ENCODE peak calls at places on chromosomes 16 and 17, in six cellular contexts. U is GM20000; H is NCI-H1694; Y is SK-MEL-5; O is stimulated activated CD4-positive, alpha-beta T cell treated with anti-CD3 and anti-CD28 coated beads, Interleukin-15, amount 100 ng/mL, for 1 hour; L is germinal center. Z is an unnamed sample.

GRCh38 chr16:83561876-83562275 is 245.9 kb upstream of the HSBP1 start:
- DNase-seq in U (no peak), H (no peak), Y (no peak), O (no peak), L (no peak), Z (no peak)

GRCh38 chr16:58187092-58187491 is 10.8 kb downstream of the CSNK2A2 start:
- DNase-seq in U (no peak), H (no peak), Y (no peak), O (no peak), L (no peak), Z (no peak)

GRCh38 chr17:62995377-62995885 is 29.4 kb downstream of the TANC2 start:
- DNase-seq in U (peak; percentile 16), H (no peak), Y (peak; percentile 94), O (no peak), L (no peak), Z (peak; percentile 20)

GRCh38 chr16:554640-555413 is 5.4 kb upstream of the PRR35 start:
- DNase-seq in U (no peak), H (peak; percentile 11), Y (no peak), O (no peak), L (no peak), Z (no peak)

GRCh38 chr16:23171234-23171948 is 11.2 kb upstream of the SCNN1G start:
- DNase-seq in U (no peak), H (no peak), Y (no peak), O (no peak), L (no peak), Z (no peak)

GRCh38 chr16:2779978-2780898 is 3.2 kb upstream of the ELOB start:
- DNase-seq in U (no peak), H (no peak), Y (no peak), O (no peak), L (no peak), Z (no peak)

GRCh38 chr16:22641030-22641671 is 130.5 kb downstream of the NPIPB5 start:
- DNase-seq in U (peak; percentile 36), H (no peak), Y (peak; percentile 47), O (no peak), L (no peak), Z (no peak)

GRCh38 chr16:58753711-58754134 is 19.6 kb upstream of the GOT2 start:
- DNase-seq in U (no peak), H (no peak), Y (no peak), O (no peak), L (no peak), Z (no peak)

GRCh38 chr16:70473446-70474319 is 19.3 kb downstream of the FCSK start:
- DNase-seq in U (no peak), H (no peak), Y (no peak), O (no peak), L (peak; percentile 51), Z (no peak)

GRCh38 chr16:49550666-49551065 is 177.1 kb downstream of the C16orf78 start:
- DNase-seq in U (no peak), H (no peak), Y (no peak), O (no peak), L (no peak), Z (no peak)

GRCh38 chr17:5011928-5012327 is 14.2 kb downstream of the KIF1C start:
- DNase-seq in U (peak; percentile 66), H (no peak), Y (no peak), O (no peak), L (no peak), Z (peak; percentile 78)

GRCh38 chr16:57830890-57831484 is 28.7 kb upstream of the KIFC3 start:
- DNase-seq in U (no peak), H (no peak), Y (no peak), O (no peak), L (no peak), Z (no peak)

GRCh38 chr16:67862623-67863583 is 9.9 kb upstream of the EDC4 start:
- DNase-seq in U (no peak), H (no peak), Y (no peak), O (no peak), L (no peak), Z (no peak)

GRCh38 chr17:36674278-36674650 is 72.9 kb downstream of the MRM1 start:
- DNase-seq in U (no peak), H (no peak), Y (no peak), O (no peak), L (no peak), Z (no peak)

GRCh38 chr17:30226878-30227277 is 8.6 kb downstream of the SLC6A4 start:
- DNase-seq in U (no peak), H (no peak), Y (peak; percentile 86), O (no peak), L (no peak), Z (no peak)

GRCh38 chr17:78986048-78986648 is 6.4 kb upstream of the LGALS3BP start:
- DNase-seq in U (peak; percentile 70), H (no peak), Y (peak; percentile 88), O (no peak), L (no peak), Z (no peak)

GRCh38 chr17:20010099-20010863 is 1.1 kb downstream of the SPECC1 start:
- DNase-seq in U (peak; percentile 25), H (peak; percentile 73), Y (peak; percentile 71), O (no peak), L (no peak), Z (no peak)

GRCh38 chr17:42675348-42675983 is 1.3 kb downstream of the PLEKHH3 start:
- DNase-seq in U (no peak), H (no peak), Y (no peak), O (no peak), L (no peak), Z (no peak)

GRCh38 chr16:695355-696089 is 5.3 kb upstream of the WDR24 start:
- DNase-seq in U (peak; percentile 89), H (no peak), Y (no peak), O (peak; percentile 60), L (peak; percentile 68), Z (peak; percentile 83)

GRCh38 chr16:55555436-55555835 is 11.0 kb upstream of the CAPNS2 start:
- DNase-seq in U (no peak), H (no peak), Y (no peak), O (no peak), L (no peak), Z (no peak)

GRCh38 chr16:84988328-84989080 is 22.8 kb downstream of the ZDHHC7 start:
- DNase-seq in U (no peak), H (no peak), Y (no peak), O (no peak), L (no peak), Z (no peak)

GRCh38 chr17:3035256-3035967 is 28.0 kb downstream of the OR1D5 start:
- DNase-seq in U (no peak), H (no peak), Y (no peak), O (no peak), L (no peak), Z (no peak)

GRCh38 chr16:1701216-1701878 is 4.6 kb upstream of the MAPK8IP3 start:
- DNase-seq in U (no peak), H (no peak), Y (no peak), O (no peak), L (no peak), Z (no peak)

GRCh38 chr17:55730808-55731207 is 8.1 kb upstream of the TMEM100 start:
- DNase-seq in U (no peak), H (no peak), Y (peak; percentile 35), O (no peak), L (no peak), Z (no peak)

GRCh38 chr17:48333034-48333491 is 97.0 kb downstream of the SKAP1 start:
- DNase-seq in U (no peak), H (no peak), Y (no peak), O (no peak), L (no peak), Z (no peak)

GRCh38 chr16:2436110-2436509 is 6.9 kb downstream of the CCNF start:
- DNase-seq in U (no peak), H (no peak), Y (no peak), O (no peak), L (no peak), Z (no peak)

GRCh38 chr16:87457724-87458423 is 35.0 kb downstream of the ZCCHC14 start:
- DNase-seq in U (peak; percentile 53), H (no peak), Y (peak; percentile 93), O (no peak), L (no peak), Z (peak; percentile 33)

GRCh38 chr16:53912155-53912554 is 208.2 kb downstream of the FTO start:
- DNase-seq in U (peak; percentile 13), H (no peak), Y (no peak), O (no peak), L (no peak), Z (peak; percentile 18)

GRCh38 chr17:34275881-34276280 is 5.9 kb downstream of the CCL7 start:
- DNase-seq in U (no peak), H (no peak), Y (no peak), O (no peak), L (no peak), Z (no peak)

GRCh38 chr17:63476857-63477470 is at the start of gene ACE:
- DNase-seq in U (peak; percentile 72), H (no peak), Y (no peak), O (no peak), L (peak; percentile 72), Z (no peak)

GRCh38 chr16:66223176-66223780 is 143.2 kb upstream of the CDH5 start:
- DNase-seq in U (no peak), H (no peak), Y (no peak), O (no peak), L (no peak), Z (no peak)